ENCODE peak calls at places on chromosomes 11 and 22, in ten cellular contexts. W, Z, I, K, D, U, T, B, C and P are unnamed samples.

GRCh38 chr11:62853279-62853965 is 14.0 kb upstream of the WDR74 start:
- DNase-seq in T (no peak), I (no peak), Z (no peak), U (no peak), C (no peak), B (no peak), D (peak; percentile 47), W (no peak), K (no peak), P (no peak)

GRCh38 chr11:95508219-95508880 is 277.3 kb upstream of the SESN3 start:
- DNase-seq in Z (no peak), U (peak; percentile 20), I (no peak), K (no peak), T (peak; percentile 33), C (no peak), W (no peak), B (peak; percentile 30), D (no peak), P (no peak)

GRCh38 chr11:19605500-19606371 is 106.9 kb upstream of the NAV2 start:
- DNase-seq in U (peak; percentile 93), C (no peak), D (no peak), Z (no peak), T (no peak), I (peak; percentile 76), W (no peak), K (no peak), B (no peak), P (no peak)

GRCh38 chr11:723120-723883 is 17.3 kb downstream of the EPS8L2 start:
- DNase-seq in C (no peak), W (peak; percentile 60), Z (no peak), B (no peak), K (peak; percentile 69), T (peak; percentile 73), U (peak; percentile 67), I (no peak), D (no peak), P (no peak)

GRCh38 chr11:94305146-94305545 is 766 bp downstream of the IZUMO1R start:
- DNase-seq in D (no peak), U (peak; percentile 3), Z (no peak), T (no peak), K (no peak), C (peak; percentile 8), W (no peak), B (no peak), I (no peak), P (no peak)

GRCh38 chr11:118889796-118890195 is 6.1 kb downstream of the CXCR5 start:
- DNase-seq in U (peak; percentile 67), Z (peak; percentile 75), T (no peak), K (peak; percentile 84), B (no peak), I (peak; percentile 51), W (no peak), C (no peak), D (no peak), P (no peak)

GRCh38 chr11:455566-456147 is 5.6 kb downstream of the PTDSS2 start:
- DNase-seq in W (no peak), B (no peak), I (no peak), U (no peak), C (no peak), T (no peak), Z (peak; percentile 68), D (no peak), K (no peak), P (no peak)

GRCh38 chr22:49623176-49623575 is 204.5 kb downstream of the BRD1 start:
- DNase-seq in T (no peak), I (no peak), K (no peak), C (no peak), U (no peak), B (no peak), D (no peak), Z (peak; percentile 57), W (no peak), P (no peak)

GRCh38 chr22:30714062-30714461 is 19.4 kb downstream of the OSBP2 start:
- DNase-seq in B (no peak), W (no peak), K (no peak), T (no peak), Z (no peak), I (no peak), D (no peak), C (no peak), U (no peak), P (no peak)

GRCh38 chr11:23278121-23278520 is 417.8 kb upstream of the CCDC179 start:
- DNase-seq in U (peak; percentile 8), K (no peak), B (no peak), I (peak; percentile 2), W (no peak), C (peak; percentile 11), D (no peak), T (no peak), Z (no peak), P (no peak)

GRCh38 chr11:119179983-119180382 is 5.3 kb upstream of the NHERF4 start:
- DNase-seq in K (peak; percentile 78), Z (no peak), D (no peak), I (no peak), C (no peak), U (no peak), T (no peak), B (no peak), W (no peak), P (no peak)

GRCh38 chr11:78132475-78132874 is 7.0 kb downstream of the ALG8 start:
- DNase-seq in T (no peak), K (no peak), W (no peak), B (no peak), I (no peak), U (no peak), C (no peak), Z (no peak), D (no peak), P (no peak)

GRCh38 chr11:2890466-2891241 is 5.1 kb upstream of the CDKN1C start:
- DNase-seq in D (no peak), C (no peak), I (no peak), K (peak; percentile 92), Z (peak; percentile 93), W (no peak), T (no peak), U (peak; percentile 72), B (peak; percentile 66), P (no peak)

GRCh38 chr11:128830290-128830813 is 36.7 kb downstream of the KCNJ1 start:
- DNase-seq in I (no peak), W (peak; percentile 84), U (no peak), D (no peak), K (no peak), B (no peak), T (no peak), C (no peak), Z (no peak), P (no peak)

DNA sequence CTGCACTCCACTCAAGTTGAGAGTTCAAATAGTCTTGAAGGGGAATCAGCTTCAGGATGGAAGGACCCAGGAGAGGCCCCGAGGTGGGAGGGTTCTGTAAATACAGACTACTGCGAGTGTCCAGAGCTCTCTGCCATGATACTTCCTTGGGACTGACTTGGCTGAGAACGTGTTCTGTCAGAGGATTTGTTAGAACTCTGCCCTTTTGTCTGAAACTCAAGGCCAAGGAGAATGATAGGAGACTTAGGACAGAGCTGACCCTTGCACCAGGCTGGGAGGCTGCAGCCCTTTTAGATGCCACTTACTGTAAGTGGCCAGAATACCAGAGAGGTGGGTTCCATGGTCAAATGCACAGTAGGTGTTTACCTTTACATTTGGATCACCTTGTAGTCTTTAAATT is 2.9 kb upstream of the ATF4 start:
- DNase-seq in B (no peak), T (no peak), W (no peak), Z (peak; percentile 9), I (no peak), K (no peak), D (no peak), U (no peak), C (no peak), P (no peak)
- TF ChIP-seq CTCF in B (no peak), T (no peak), W (no peak), Z (no peak), I (no peak), K (no peak), D (no peak), U (no peak), C (no peak), P (no peak)

GRCh38 chr11:60971520-60971919 is at the start of gene CD6:
- DNase-seq in Z (no peak), W (no peak), K (no peak), T (no peak), I (no peak), B (no peak), U (no peak), D (no peak), C (no peak), P (no peak)
- H3K4me3 ChIP-seq in Z (no peak within 1 kb of the TSS), W (no peak within 1 kb of the TSS), K (no peak within 1 kb of the TSS), T (no peak within 1 kb of the TSS), I (no peak within 1 kb of the TSS), B (peak within 1 kb of the TSS; percentile 33), U (no peak within 1 kb of the TSS), D (no peak within 1 kb of the TSS), C (no peak within 1 kb of the TSS), P (no peak within 1 kb of the TSS)

DNA sequence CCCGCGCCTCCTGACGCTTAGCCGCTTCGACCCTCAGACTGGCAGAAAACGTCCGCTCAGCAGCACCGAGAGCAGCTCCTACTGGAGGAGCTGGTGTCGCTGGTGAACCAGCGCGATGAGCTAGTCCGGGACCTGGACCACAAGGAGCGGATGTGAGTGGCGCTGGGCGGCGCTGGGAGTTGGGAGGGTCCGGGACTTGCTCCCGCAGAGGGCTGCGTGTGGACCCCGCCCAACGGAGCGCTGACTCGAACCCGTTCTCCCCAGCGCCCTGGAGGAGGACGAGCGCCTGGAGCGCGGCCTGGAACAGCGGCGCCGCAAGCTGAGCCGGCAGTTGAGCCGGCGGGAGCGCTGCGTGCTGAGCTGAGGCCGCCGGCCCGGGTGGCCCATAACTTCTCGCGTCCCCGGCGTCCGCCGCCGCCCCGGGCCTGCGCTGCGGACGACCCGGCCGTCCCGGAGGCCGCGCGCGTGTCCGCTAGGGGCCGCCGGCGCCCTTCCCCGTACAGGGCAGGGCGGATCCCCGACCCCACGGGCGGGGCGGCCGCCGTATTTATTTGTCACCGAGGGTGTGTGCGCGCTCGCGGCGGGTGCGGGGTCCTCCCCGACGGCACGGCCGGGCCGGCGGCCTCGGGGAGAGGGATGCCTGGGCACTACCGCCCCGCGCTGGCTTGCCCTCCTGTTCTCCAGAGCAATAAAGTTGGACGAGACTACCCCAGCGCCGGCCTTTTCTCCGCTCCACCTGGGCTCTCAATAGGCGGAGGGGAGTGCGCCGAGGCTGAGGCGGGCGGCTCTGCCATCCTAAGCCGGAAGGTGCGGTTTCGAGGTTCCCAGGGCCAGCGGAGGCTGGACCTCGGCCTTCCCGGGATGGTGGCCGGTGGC is 3.4 kb downstream of the KCNK7 start:
- DNase-seq in U (no peak), Z (peak; percentile 84), D (no peak), W (no peak), B (peak; percentile 55), T (peak; percentile 90), K (peak; percentile 81), I (no peak), C (no peak), P (no peak)
- TF ChIP-seq CTCF in U (no peak), Z (peak; percentile 8), D (no peak), W (no peak), B (no peak), T (no peak), K (peak; percentile 8), I (no peak), C (peak; percentile 1), P (no peak)

DNA sequence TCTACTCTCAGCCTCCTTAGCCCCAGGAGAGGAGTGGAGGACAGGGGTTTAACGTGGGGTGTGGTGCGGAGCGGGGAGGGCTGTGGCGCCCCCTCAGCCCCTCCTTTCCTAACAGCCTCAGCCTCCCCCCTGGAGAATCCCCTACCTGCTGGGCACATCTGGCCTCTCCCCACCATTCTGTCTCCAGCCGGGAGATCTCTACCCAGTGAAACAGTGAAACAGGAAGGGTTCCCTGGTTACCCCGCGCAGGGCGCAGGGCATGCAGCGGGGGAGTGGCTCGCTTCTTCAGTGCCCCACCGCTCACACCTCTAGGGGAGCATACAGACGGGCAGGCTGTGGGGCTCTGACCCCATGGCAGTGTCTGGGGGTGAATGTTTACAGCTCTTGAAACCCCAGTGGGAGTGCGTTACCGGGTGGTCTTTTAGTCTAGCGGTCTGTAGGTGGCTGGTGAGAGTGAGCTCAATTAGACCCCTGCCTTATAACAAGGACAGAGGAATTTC is 54.7 kb upstream of the CCDC188 start:
- DNase-seq in B (no peak), K (no peak), T (no peak), W (no peak), D (no peak), U (no peak), Z (no peak), I (no peak), C (no peak), P (no peak)
- H3K4me3 ChIP-seq in B (no peak overlapping the region), K (no peak overlapping the region), T (no peak overlapping the region), W (no peak overlapping the region), D (no peak overlapping the region), U (no peak overlapping the region), Z (peak overlapping the region; percentile 56), I (no peak overlapping the region), C (no peak overlapping the region), P (no peak overlapping the region)